ENCODE peak calls at places on chromosomes 13 and 19, in six cellular contexts. W is AG09319; A is GDM1; N is activated effector memory CD4-positive, alpha-beta T cell treated with anti-CD3 and anti-CD28 coated beads, Interleukin-2, amount 50 U/mL, for 16 hours; U is activated T-cell treated with anti-CD3 and anti-CD28 coated beads for 24 hours; F is stomach. J is an unnamed sample.

GRCh38 chr19:18832331-18833140 is 777 bp downstream of the UPF1 start:
- DNase-seq in A (no peak), W (no peak), U (no peak), N (peak), F (no peak), J (peak)

GRCh38 chr19:35476149-35476548 is 14.1 kb downstream of the KRTDAP start:
- DNase-seq in W (no peak), A (no peak), N (no peak), F (no peak), U (no peak), J (no peak)

GRCh38 chr19:41218615-41219507 is at the start of gene AXL:
- DNase-seq in F (peak), N (no peak), A (no peak), W (peak), U (no peak), J (no peak)

GRCh38 chr13:44109986-44110640 is 230.4 kb downstream of the LACC1 start:
- DNase-seq in U (no peak), F (no peak), W (no peak), N (no peak), A (no peak), J (no peak)

GRCh38 chr19:11887247-11887617 is 350 bp upstream of the ZNF69 start:
- DNase-seq in A (no peak), W (no peak), U (no peak), N (no peak), F (no peak), J (no peak)

GRCh38 chr19:16030964-16031871 is 45.1 kb upstream of the TPM4 start:
- DNase-seq in F (no peak), N (no peak), U (no peak), W (no peak), A (no peak), J (no peak)

GRCh38 chr19:41705393-41706174 is 2.8 kb upstream of the CEACAM5 start:
- DNase-seq in N (peak), A (peak), F (no peak), W (no peak), U (no peak), J (no peak)

GRCh38 chr19:38045554-38046253 is 138.7 kb downstream of the SIPA1L3 start:
- DNase-seq in N (no peak), W (no peak), A (no peak), U (no peak), F (no peak), J (no peak)

GRCh38 chr13:106570354-106570822 is 2.5 kb upstream of the ARGLU1 start:
- DNase-seq in A (no peak), W (no peak), N (peak), U (peak), F (peak), J (no peak)

GRCh38 chr13:61370520-61370919 is 45.1 kb downstream of the PCDH20 start:
- DNase-seq in U (no peak), W (no peak), F (no peak), N (no peak), A (no peak), J (no peak)

GRCh38 chr19:33883869-33884519 is 87.3 kb downstream of the KCTD15 start:
- DNase-seq in A (no peak), U (no peak), N (no peak), W (no peak), F (no peak), J (no peak)

GRCh38 chr19:22261596-22261995 is 24.6 kb upstream of the ZNF729 start:
- DNase-seq in N (no peak), W (no peak), U (no peak), F (no peak), A (no peak), J (no peak)

GRCh38 chr19:53649746-53650593 is 18.2 kb downstream of the DPRX start:
- DNase-seq in N (no peak), F (no peak), A (no peak), W (no peak), U (no peak), J (no peak)

GRCh38 chr19:57559008-57559403 is 657 bp downstream of the ZNF550 start:
- DNase-seq in W (no peak), N (no peak), U (no peak), A (no peak), F (no peak), J (no peak)

GRCh38 chr13:101876951-101877350 is 424.5 kb downstream of the ITGBL1 start:
- DNase-seq in N (no peak), F (no peak), A (no peak), W (no peak), U (no peak), J (no peak)

GRCh38 chr19:17296278-17296677 is 6.9 kb downstream of the ABHD8 start:
- DNase-seq in F (no peak), A (no peak), W (no peak), N (no peak), U (no peak), J (no peak)

GRCh38 chr13:32426981-32427851 is 714 bp downstream of the N4BP2L1 start:
- DNase-seq in W (no peak), A (peak), N (peak), U (peak), F (peak), J (peak)

GRCh38 chr13:44726214-44726613 is 150.1 kb upstream of the TSC22D1 start:
- DNase-seq in W (peak), N (no peak), A (no peak), F (no peak), U (no peak), J (no peak)

J was measured in activated CD8-positive, alpha-beta memory T cell treated with anti-CD3 and anti-CD28 coated beads for 48 hours.